ENCODE peak calls at places on chromosomes 5 and 9, in five cellular contexts. N is lung microvascular endothelial cell; O is neural progenitor cell; T is central memory CD4-positive, alpha-beta T cell; P is prostate gland. C is an unnamed sample.

GRCh38 chr5:141199359-141200235 is at the start of gene PCDHB11:
- DNase-seq in P (no peak), O (peak; percentile 53), T (no peak), N (peak; percentile 6), C (no peak)

GRCh38 chr5:173954671-173955605 is 34.0 kb upstream of the C5orf47 start:
- DNase-seq in N (no peak), T (no peak), O (no peak), P (no peak), C (no peak)

GRCh38 chr9:135215571-135216161 is 128.2 kb downstream of the OLFM1 start:
- DNase-seq in O (no peak), T (no peak), P (peak; percentile 79), N (no peak), C (no peak)

GRCh38 chr5:86878250-86878649 is 260.5 kb downstream of the COX7C start:
- DNase-seq in P (no peak), N (no peak), T (no peak), O (no peak), C (no peak)

GRCh38 chr5:103207001-103207400 is 51.6 kb upstream of the MACIR start:
- DNase-seq in T (no peak), O (no peak), P (no peak), N (no peak), C (no peak)

GRCh38 chr9:110579763-110580255 is 268 bp upstream of the SVEP1 start:
- DNase-seq in N (no peak), T (no peak), P (no peak), O (peak; percentile 69), C (no peak)

GRCh38 chr9:27471789-27472585 is 52.1 kb upstream of the IFNK start:
- DNase-seq in O (no peak), T (no peak), P (no peak), N (no peak), C (no peak)

GRCh38 chr9:114720296-114720695 is 38.3 kb upstream of the TEX48 start:
- DNase-seq in P (no peak), T (no peak), N (no peak), O (no peak), C (no peak)

GRCh38 chr9:14238518-14238917 is 75.4 kb downstream of the NFIB start:
- DNase-seq in N (peak; percentile 97), O (peak; percentile 15), P (peak; percentile 17), T (no peak), C (no peak)

GRCh38 chr5:78964889-78965288 is 20.2 kb downstream of the ARSB start:
- DNase-seq in O (peak; percentile 55), N (peak; percentile 71), P (peak; percentile 20), T (no peak), C (no peak)